ENCODE peak calls at places on chromosome 6, in seven cellular contexts. One of them, this sample, is unnamed.

GRCh38 chr6:87071683-87072082 is 23.2 kb downstream of the CGA start:
- DNase-seq in endothelial cell of umbilical vein: no peak
- DNase-seq in stomach: no peak
- DNase-seq in HCT116: no peak
- DNase-seq in transverse colon: no peak
- DNase-seq in upper lobe of left lung: no peak
- DNase-seq in breast epithelium: no peak
- DNase-seq in this sample: no peak

GRCh38 chr6:170151235-170152110 is 139.4 kb downstream of the DLL1 start:
- DNase-seq in endothelial cell of umbilical vein: no peak
- DNase-seq in stomach: no peak
- DNase-seq in HCT116: no peak
- DNase-seq in transverse colon: no peak
- DNase-seq in upper lobe of left lung: no peak
- DNase-seq in breast epithelium: no peak
- DNase-seq in this sample: no peak

GRCh38 chr6:89610149-89610642 is 28.4 kb downstream of the LYRM2 start:
- DNase-seq in endothelial cell of umbilical vein: peak; percentile 54
- DNase-seq in stomach: peak; percentile 80
- DNase-seq in HCT116: peak; percentile 19
- DNase-seq in transverse colon: peak; percentile 81
- DNase-seq in upper lobe of left lung: peak; percentile 58
- DNase-seq in breast epithelium: peak; percentile 61
- DNase-seq in this sample: peak; percentile 17

GRCh38 chr6:31879901-31880300 is 1.1 kb upstream of the SLC44A4 start:
- DNase-seq in endothelial cell of umbilical vein: no peak
- DNase-seq in stomach: peak; percentile 64
- DNase-seq in HCT116: no peak
- DNase-seq in transverse colon: peak; percentile 50
- DNase-seq in upper lobe of left lung: no peak
- DNase-seq in breast epithelium: no peak
- DNase-seq in this sample: no peak

GRCh38 chr6:26159417-26160273 is 72.4 kb downstream of the HFE start:
- DNase-seq in endothelial cell of umbilical vein: peak; percentile 42
- DNase-seq in stomach: no peak
- DNase-seq in HCT116: no peak
- DNase-seq in transverse colon: no peak
- DNase-seq in upper lobe of left lung: no peak
- DNase-seq in breast epithelium: no peak
- DNase-seq in this sample: no peak

GRCh38 chr6:6595946-6596345 is 7.4 kb downstream of the LY86 start:
- DNase-seq in endothelial cell of umbilical vein: no peak
- DNase-seq in stomach: no peak
- DNase-seq in HCT116: no peak
- DNase-seq in transverse colon: no peak
- DNase-seq in upper lobe of left lung: no peak
- DNase-seq in breast epithelium: no peak
- DNase-seq in this sample: no peak

GRCh38 chr6:163646133-163646532 is 231.6 kb downstream of the QKI start:
- DNase-seq in endothelial cell of umbilical vein: no peak
- DNase-seq in stomach: no peak
- DNase-seq in HCT116: no peak
- DNase-seq in transverse colon: no peak
- DNase-seq in upper lobe of left lung: no peak
- DNase-seq in breast epithelium: no peak
- DNase-seq in this sample: no peak

GRCh38 chr6:138078491-138078890 is 28.7 kb downstream of the PERP start:
- DNase-seq in endothelial cell of umbilical vein: no peak
- DNase-seq in stomach: no peak
- DNase-seq in HCT116: no peak
- DNase-seq in transverse colon: no peak
- DNase-seq in upper lobe of left lung: no peak
- DNase-seq in breast epithelium: no peak
- DNase-seq in this sample: no peak

GRCh38 chr6:130993292-130993765 is 69.7 kb downstream of the EPB41L2 start:
- DNase-seq in endothelial cell of umbilical vein: peak; percentile 32
- DNase-seq in stomach: no peak
- DNase-seq in HCT116: no peak
- DNase-seq in transverse colon: no peak
- DNase-seq in upper lobe of left lung: no peak
- DNase-seq in breast epithelium: no peak
- DNase-seq in this sample: no peak
- TF ChIP-seq POLR2AphosphoS5 in endothelial cell of umbilical vein: no peak
- TF ChIP-seq POLR2AphosphoS5 in stomach: no peak
- TF ChIP-seq POLR2AphosphoS5 in HCT116: no peak
- TF ChIP-seq POLR2AphosphoS5 in transverse colon: no peak
- TF ChIP-seq POLR2AphosphoS5 in upper lobe of left lung: no peak
- TF ChIP-seq POLR2AphosphoS5 in breast epithelium: no peak
- TF ChIP-seq POLR2AphosphoS5 in this sample: no peak

DNA sequence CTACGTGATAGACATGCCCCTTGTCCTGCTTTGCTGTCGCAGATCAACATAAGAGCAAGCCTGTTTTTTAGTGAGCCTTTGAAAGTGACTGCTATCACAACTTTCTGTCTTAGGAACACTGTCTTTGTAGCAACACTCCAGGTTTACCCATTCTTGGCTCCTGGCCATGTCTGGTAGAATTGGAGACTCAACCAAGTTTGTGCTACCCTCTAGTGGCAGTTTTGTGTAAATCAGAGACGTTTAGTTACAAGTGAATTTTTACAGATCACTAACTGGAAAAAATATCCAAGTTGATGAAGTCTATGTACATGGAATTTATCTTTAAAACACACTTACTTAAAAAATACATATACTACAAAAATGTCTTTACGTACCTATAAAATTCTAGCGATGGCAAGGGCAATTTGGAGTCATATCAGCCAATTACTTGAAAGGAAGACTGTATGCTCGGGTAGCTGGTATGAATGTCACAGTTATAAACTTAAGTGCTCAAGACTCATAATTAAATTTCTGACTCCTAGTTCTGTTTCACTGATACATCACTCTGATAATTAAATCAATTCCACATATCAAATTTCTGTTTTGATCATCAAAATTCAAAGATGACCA is 101.4 kb downstream of the ADGB start:
- DNase-seq in endothelial cell of umbilical vein: peak; percentile 78
- DNase-seq in stomach: peak; percentile 77
- DNase-seq in HCT116: peak; percentile 64
- DNase-seq in transverse colon: peak; percentile 78
- DNase-seq in upper lobe of left lung: peak; percentile 81
- DNase-seq in breast epithelium: peak; percentile 62
- DNase-seq in this sample: peak; percentile 64
- TF ChIP-seq POLR2AphosphoS5 in endothelial cell of umbilical vein: no peak
- TF ChIP-seq POLR2AphosphoS5 in stomach: peak; percentile 47
- TF ChIP-seq POLR2AphosphoS5 in HCT116: peak; percentile 43
- TF ChIP-seq POLR2AphosphoS5 in transverse colon: no peak
- TF ChIP-seq POLR2AphosphoS5 in upper lobe of left lung: no peak
- TF ChIP-seq POLR2AphosphoS5 in breast epithelium: no peak
- TF ChIP-seq POLR2AphosphoS5 in this sample: no peak

GRCh38 chr6:15522856-15523529 is 139.8 kb downstream of the DTNBP1 start:
- DNase-seq in endothelial cell of umbilical vein: no peak
- DNase-seq in stomach: peak; percentile 21
- DNase-seq in HCT116: no peak
- DNase-seq in transverse colon: no peak
- DNase-seq in upper lobe of left lung: no peak
- DNase-seq in breast epithelium: peak; percentile 41
- DNase-seq in this sample: no peak
- TF ChIP-seq POLR2AphosphoS5 in endothelial cell of umbilical vein: no peak
- TF ChIP-seq POLR2AphosphoS5 in stomach: no peak
- TF ChIP-seq POLR2AphosphoS5 in HCT116: no peak
- TF ChIP-seq POLR2AphosphoS5 in transverse colon: no peak
- TF ChIP-seq POLR2AphosphoS5 in upper lobe of left lung: no peak
- TF ChIP-seq POLR2AphosphoS5 in breast epithelium: no peak
- TF ChIP-seq POLR2AphosphoS5 in this sample: no peak

GRCh38 chr6:120010075-120010474 is 660.5 kb upstream of the MAN1A1 start:
- DNase-seq in endothelial cell of umbilical vein: no peak
- DNase-seq in stomach: no peak
- DNase-seq in HCT116: no peak
- DNase-seq in transverse colon: no peak
- DNase-seq in upper lobe of left lung: no peak
- DNase-seq in breast epithelium: no peak
- DNase-seq in this sample: no peak

GRCh38 chr6:120005292-120005976 is 655.9 kb upstream of the MAN1A1 start:
- DNase-seq in endothelial cell of umbilical vein: no peak
- DNase-seq in stomach: no peak
- DNase-seq in HCT116: no peak
- DNase-seq in transverse colon: no peak
- DNase-seq in upper lobe of left lung: no peak
- DNase-seq in breast epithelium: no peak
- DNase-seq in this sample: peak; percentile 8
- TF ChIP-seq POLR2AphosphoS5 in endothelial cell of umbilical vein: no peak
- TF ChIP-seq POLR2AphosphoS5 in stomach: no peak
- TF ChIP-seq POLR2AphosphoS5 in HCT116: no peak
- TF ChIP-seq POLR2AphosphoS5 in transverse colon: no peak
- TF ChIP-seq POLR2AphosphoS5 in upper lobe of left lung: no peak
- TF ChIP-seq POLR2AphosphoS5 in breast epithelium: no peak
- TF ChIP-seq POLR2AphosphoS5 in this sample: no peak

DNA sequence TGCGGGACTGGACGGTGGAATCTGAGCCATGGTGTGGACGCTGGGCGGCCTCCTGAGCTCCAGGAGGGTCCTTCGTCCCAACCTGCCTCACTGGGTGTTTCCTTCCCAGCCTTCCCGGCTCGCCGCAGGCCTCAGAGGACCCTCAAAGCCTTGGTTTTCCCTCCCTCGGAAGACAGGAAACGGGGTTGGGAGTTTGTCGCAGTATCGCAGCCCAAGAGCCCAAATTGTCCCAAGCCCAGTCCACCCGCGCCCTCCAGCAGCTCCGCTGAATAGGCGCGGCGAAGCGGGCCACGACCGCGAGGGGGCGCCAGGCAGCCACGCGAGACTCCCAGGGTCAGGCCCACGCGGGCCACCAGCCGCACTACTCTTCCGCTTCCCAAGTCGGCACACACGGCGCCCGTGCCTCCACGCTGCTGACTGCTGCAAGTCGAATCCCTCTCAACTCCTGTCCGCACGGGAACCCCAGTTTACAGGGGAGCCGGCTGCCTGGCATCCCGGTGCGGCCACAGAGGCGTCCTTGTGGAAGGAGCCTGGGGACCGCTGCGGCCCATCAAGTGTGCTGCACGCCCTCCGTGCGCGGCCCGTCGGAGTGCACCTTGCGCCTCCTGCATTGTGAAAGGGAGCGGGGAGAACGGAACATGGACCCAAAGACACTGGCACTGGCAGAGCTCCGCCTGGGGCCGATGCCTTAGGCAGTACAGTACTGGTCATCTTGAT is 40.4 kb upstream of the HMGA1 start:
- DNase-seq in endothelial cell of umbilical vein: peak; percentile 70
- DNase-seq in stomach: peak; percentile 90
- DNase-seq in HCT116: peak; percentile 26
- DNase-seq in transverse colon: peak; percentile 89
- DNase-seq in upper lobe of left lung: peak; percentile 91
- DNase-seq in breast epithelium: peak; percentile 85
- DNase-seq in this sample: peak; percentile 18
- TF ChIP-seq POLR2AphosphoS5 in endothelial cell of umbilical vein: peak; percentile 49
- TF ChIP-seq POLR2AphosphoS5 in stomach: no peak
- TF ChIP-seq POLR2AphosphoS5 in HCT116: no peak
- TF ChIP-seq POLR2AphosphoS5 in transverse colon: no peak
- TF ChIP-seq POLR2AphosphoS5 in upper lobe of left lung: peak; percentile 30
- TF ChIP-seq POLR2AphosphoS5 in breast epithelium: peak; percentile 61
- TF ChIP-seq POLR2AphosphoS5 in this sample: no peak

GRCh38 chr6:111551521-111552231 is 54.0 kb downstream of the TRAF3IP2 start:
- DNase-seq in endothelial cell of umbilical vein: peak; percentile 76
- DNase-seq in stomach: peak; percentile 87
- DNase-seq in HCT116: no peak
- DNase-seq in transverse colon: peak; percentile 59
- DNase-seq in upper lobe of left lung: peak; percentile 79
- DNase-seq in breast epithelium: no peak
- DNase-seq in this sample: no peak
- TF ChIP-seq POLR2AphosphoS5 in endothelial cell of umbilical vein: no peak
- TF ChIP-seq POLR2AphosphoS5 in stomach: peak; percentile 69
- TF ChIP-seq POLR2AphosphoS5 in HCT116: no peak
- TF ChIP-seq POLR2AphosphoS5 in transverse colon: no peak
- TF ChIP-seq POLR2AphosphoS5 in upper lobe of left lung: no peak
- TF ChIP-seq POLR2AphosphoS5 in breast epithelium: peak; percentile 11
- TF ChIP-seq POLR2AphosphoS5 in this sample: peak; percentile 59

DNA sequence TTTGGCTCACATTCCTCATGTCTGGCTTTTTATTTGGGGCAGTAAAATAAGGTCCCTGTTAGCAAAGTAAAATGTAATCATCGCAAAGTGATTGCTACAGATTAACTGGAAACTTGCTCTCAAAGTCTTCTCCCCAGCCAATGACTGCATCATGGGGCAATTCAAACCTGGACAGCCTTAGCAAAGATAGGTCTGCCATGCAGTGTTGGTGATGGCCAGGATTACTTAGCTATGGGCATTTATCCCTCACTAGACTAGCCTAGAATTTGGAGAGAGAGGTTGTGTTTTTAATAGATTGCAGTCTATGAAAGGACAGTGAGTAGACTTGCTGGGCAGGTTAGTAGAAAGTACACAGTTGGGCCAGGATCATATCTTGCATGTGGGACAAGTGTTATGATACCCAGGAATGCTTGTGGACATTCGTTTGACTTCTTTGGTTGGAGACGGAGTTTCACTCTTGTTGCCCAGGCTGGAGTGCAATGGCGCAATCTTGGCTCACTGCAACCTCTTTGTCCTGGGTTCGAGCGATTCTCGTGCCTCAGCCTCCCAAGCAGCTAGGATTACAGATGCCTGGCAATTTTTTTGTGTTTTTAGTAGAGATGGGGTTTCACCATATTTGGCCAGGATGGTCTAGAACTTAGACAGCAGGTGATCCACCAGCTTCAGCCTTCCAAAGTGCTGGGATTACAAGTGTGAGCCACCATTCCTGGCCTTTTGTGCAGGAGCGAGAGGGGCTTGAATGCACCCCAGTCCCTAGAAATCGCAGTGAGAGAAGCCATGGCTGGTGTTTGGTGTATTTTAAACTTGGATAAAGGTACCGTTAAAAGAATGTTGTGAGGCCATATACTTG is 3.4 kb downstream of the RPS12 start:
- DNase-seq in endothelial cell of umbilical vein: no peak
- DNase-seq in stomach: no peak
- DNase-seq in HCT116: no peak
- DNase-seq in transverse colon: no peak
- DNase-seq in upper lobe of left lung: no peak
- DNase-seq in breast epithelium: no peak
- DNase-seq in this sample: no peak
- TF ChIP-seq POLR2AphosphoS5 in endothelial cell of umbilical vein: peak; percentile 23
- TF ChIP-seq POLR2AphosphoS5 in stomach: no peak
- TF ChIP-seq POLR2AphosphoS5 in HCT116: peak; percentile 42
- TF ChIP-seq POLR2AphosphoS5 in transverse colon: no peak
- TF ChIP-seq POLR2AphosphoS5 in upper lobe of left lung: no peak
- TF ChIP-seq POLR2AphosphoS5 in breast epithelium: no peak
- TF ChIP-seq POLR2AphosphoS5 in this sample: no peak

This sample was measured in Panc1.